ENCODE peak calls at places on chromosomes 12 and 14, in seven cellular contexts. One of them, this sample, is unnamed.

GRCh38 chr12:125533434-125534029 is 468.3 kb downstream of the AACS start:
- DNase-seq in GM12891: peak; percentile 46
- DNase-seq in chondrocyte: no peak
- DNase-seq in kidney epithelial cell: no peak
- DNase-seq in islet precursor cell: peak; percentile 91
- DNase-seq in SW480: peak; percentile 8
- DNase-seq in NCI-H1105 treated with DMSO at 0.1 percent for 48 hours: peak; percentile 67
- DNase-seq in this sample: no peak

GRCh38 chr12:116133609-116134214 is 143.8 kb downstream of the MED13L start:
- DNase-seq in GM12891: no peak
- DNase-seq in chondrocyte: no peak
- DNase-seq in kidney epithelial cell: no peak
- DNase-seq in islet precursor cell: no peak
- DNase-seq in SW480: no peak
- DNase-seq in NCI-H1105 treated with DMSO at 0.1 percent for 48 hours: no peak
- DNase-seq in this sample: no peak

GRCh38 chr14:90642239-90642717 is 174.0 kb downstream of the TTC7B start:
- DNase-seq in GM12891: no peak
- DNase-seq in chondrocyte: no peak
- DNase-seq in kidney epithelial cell: no peak
- DNase-seq in islet precursor cell: peak; percentile 73
- DNase-seq in SW480: no peak
- DNase-seq in NCI-H1105 treated with DMSO at 0.1 percent for 48 hours: no peak
- DNase-seq in this sample: no peak

GRCh38 chr14:92513966-92514843 is 624 bp downstream of the RIN3 start:
- DNase-seq in GM12891: no peak
- DNase-seq in chondrocyte: no peak
- DNase-seq in kidney epithelial cell: no peak
- DNase-seq in islet precursor cell: peak; percentile 57
- DNase-seq in SW480: no peak
- DNase-seq in NCI-H1105 treated with DMSO at 0.1 percent for 48 hours: no peak
- DNase-seq in this sample: peak; percentile 49

GRCh38 chr12:41437578-41437977 is 249.5 kb downstream of the PDZRN4 start:
- DNase-seq in GM12891: no peak
- DNase-seq in chondrocyte: no peak
- DNase-seq in kidney epithelial cell: peak; percentile 16
- DNase-seq in islet precursor cell: peak; percentile 53
- DNase-seq in SW480: no peak
- DNase-seq in NCI-H1105 treated with DMSO at 0.1 percent for 48 hours: no peak
- DNase-seq in this sample: no peak

GRCh38 chr12:26799741-26800140 is 33.3 kb downstream of the ITPR2 start:
- DNase-seq in GM12891: no peak
- DNase-seq in chondrocyte: no peak
- DNase-seq in kidney epithelial cell: no peak
- DNase-seq in islet precursor cell: no peak
- DNase-seq in SW480: no peak
- DNase-seq in NCI-H1105 treated with DMSO at 0.1 percent for 48 hours: no peak
- DNase-seq in this sample: no peak

GRCh38 chr12:94193168-94193567 is 44.8 kb downstream of the PLXNC1 start:
- DNase-seq in GM12891: no peak
- DNase-seq in chondrocyte: no peak
- DNase-seq in kidney epithelial cell: no peak
- DNase-seq in islet precursor cell: no peak
- DNase-seq in SW480: no peak
- DNase-seq in NCI-H1105 treated with DMSO at 0.1 percent for 48 hours: no peak
- DNase-seq in this sample: no peak

GRCh38 chr12:32032205-32032810 is 73.1 kb downstream of the RESF1 start:
- DNase-seq in GM12891: no peak
- DNase-seq in chondrocyte: no peak
- DNase-seq in kidney epithelial cell: no peak
- DNase-seq in islet precursor cell: peak; percentile 55
- DNase-seq in SW480: no peak
- DNase-seq in NCI-H1105 treated with DMSO at 0.1 percent for 48 hours: no peak
- DNase-seq in this sample: no peak

GRCh38 chr12:63997198-63997597 is 152.7 kb downstream of the SRGAP1 start:
- DNase-seq in GM12891: no peak
- DNase-seq in chondrocyte: no peak
- DNase-seq in kidney epithelial cell: no peak
- DNase-seq in islet precursor cell: no peak
- DNase-seq in SW480: no peak
- DNase-seq in NCI-H1105 treated with DMSO at 0.1 percent for 48 hours: no peak
- DNase-seq in this sample: no peak

GRCh38 chr12:19208456-19208855 is 78.9 kb downstream of the PLEKHA5 start:
- DNase-seq in GM12891: no peak
- DNase-seq in chondrocyte: no peak
- DNase-seq in kidney epithelial cell: no peak
- DNase-seq in islet precursor cell: no peak
- DNase-seq in SW480: no peak
- DNase-seq in NCI-H1105 treated with DMSO at 0.1 percent for 48 hours: no peak
- DNase-seq in this sample: no peak

GRCh38 chr12:117907108-117907689 is 61.6 kb downstream of the KSR2 start:
- DNase-seq in GM12891: no peak
- DNase-seq in chondrocyte: no peak
- DNase-seq in kidney epithelial cell: no peak
- DNase-seq in islet precursor cell: no peak
- DNase-seq in SW480: no peak
- DNase-seq in NCI-H1105 treated with DMSO at 0.1 percent for 48 hours: peak; percentile 35
- DNase-seq in this sample: no peak

GRCh38 chr12:9902539-9903228 is 21.4 kb downstream of the KLRF2 start:
- DNase-seq in GM12891: no peak
- DNase-seq in chondrocyte: no peak
- DNase-seq in kidney epithelial cell: no peak
- DNase-seq in islet precursor cell: no peak
- DNase-seq in SW480: no peak
- DNase-seq in NCI-H1105 treated with DMSO at 0.1 percent for 48 hours: no peak
- DNase-seq in this sample: no peak

GRCh38 chr14:95527392-95528002 is 7.4 kb upstream of the GLRX5 start:
- DNase-seq in GM12891: no peak
- DNase-seq in chondrocyte: no peak
- DNase-seq in kidney epithelial cell: no peak
- DNase-seq in islet precursor cell: no peak
- DNase-seq in SW480: peak; percentile 55
- DNase-seq in NCI-H1105 treated with DMSO at 0.1 percent for 48 hours: peak; percentile 50
- DNase-seq in this sample: no peak

GRCh38 chr12:67155863-67156262 is 113.3 kb upstream of the CAND1 start:
- DNase-seq in GM12891: no peak
- DNase-seq in chondrocyte: no peak
- DNase-seq in kidney epithelial cell: peak; percentile 23
- DNase-seq in islet precursor cell: peak; percentile 78
- DNase-seq in SW480: no peak
- DNase-seq in NCI-H1105 treated with DMSO at 0.1 percent for 48 hours: no peak
- DNase-seq in this sample: no peak

GRCh38 chr12:77377116-77377515 is 311.7 kb upstream of the E2F7 start:
- DNase-seq in GM12891: no peak
- DNase-seq in chondrocyte: no peak
- DNase-seq in kidney epithelial cell: no peak
- DNase-seq in islet precursor cell: no peak
- DNase-seq in SW480: peak; percentile 4
- DNase-seq in NCI-H1105 treated with DMSO at 0.1 percent for 48 hours: no peak
- DNase-seq in this sample: no peak

GRCh38 chr12:76688627-76689026 is 75.3 kb upstream of the ZDHHC17 start:
- DNase-seq in GM12891: no peak
- DNase-seq in chondrocyte: no peak
- DNase-seq in kidney epithelial cell: no peak
- DNase-seq in islet precursor cell: no peak
- DNase-seq in SW480: no peak
- DNase-seq in NCI-H1105 treated with DMSO at 0.1 percent for 48 hours: no peak
- DNase-seq in this sample: no peak

This sample was measured in naive thymus-derived CD4-positive, alpha-beta T cell.